ENCODE peak calls at places on chromosome 16, in five cellular contexts. One of them, this sample, is unnamed. For H3K9me3, the result is how much of the 10 kb centered on the place peaks cover.

GRCh38 chr16:25464058-25464457 is 206.4 kb upstream of the ZKSCAN2 start:
- DNase-seq in GM12878: no peak
- DNase-seq in HCT116: no peak
- DNase-seq in K562: no peak
- DNase-seq in HepG2: no peak
- DNase-seq in this sample: no peak

GRCh38 chr16:81632392-81633146 is 146.5 kb upstream of the PLCG2 start:
- DNase-seq in GM12878: no peak
- DNase-seq in HCT116: peak
- DNase-seq in K562: peak
- DNase-seq in HepG2: no peak
- DNase-seq in this sample: no peak

GRCh38 chr16:54135361-54136275 is 151.0 kb downstream of the IRX3 start:
- DNase-seq in GM12878: no peak
- DNase-seq in HCT116: no peak
- DNase-seq in K562: no peak
- DNase-seq in HepG2: no peak
- DNase-seq in this sample: no peak

GRCh38 chr16:58027341-58028167 is 2.0 kb downstream of the MMP15 start:
- DNase-seq in GM12878: no peak
- DNase-seq in HCT116: peak
- DNase-seq in K562: peak
- DNase-seq in HepG2: peak
- DNase-seq in this sample: peak

GRCh38 chr16:69701866-69702265 is 24.5 kb downstream of the NQO1 start:
- DNase-seq in GM12878: no peak
- DNase-seq in HCT116: no peak
- DNase-seq in K562: no peak
- DNase-seq in HepG2: no peak
- DNase-seq in this sample: no peak

GRCh38 chr16:70466812-70467090 is 12.4 kb downstream of the FCSK start:
- DNase-seq in GM12878: no peak
- DNase-seq in HCT116: no peak
- DNase-seq in K562: no peak
- DNase-seq in HepG2: no peak
- DNase-seq in this sample: no peak

GRCh38 chr16:75317101-75317522 is 65.7 kb upstream of the BCAR1 start:
- DNase-seq in GM12878: no peak
- DNase-seq in HCT116: no peak
- DNase-seq in K562: no peak
- DNase-seq in HepG2: no peak
- DNase-seq in this sample: no peak

GRCh38 chr16:28477311-28477920 is 5.3 kb upstream of the NPIPB7 start:
- DNase-seq in GM12878: no peak
- DNase-seq in HCT116: no peak
- DNase-seq in K562: no peak
- DNase-seq in HepG2: no peak
- DNase-seq in this sample: no peak

GRCh38 chr16:81863630-81864352 is 84.7 kb downstream of the PLCG2 start:
- DNase-seq in GM12878: peak
- DNase-seq in HCT116: no peak
- DNase-seq in K562: no peak
- DNase-seq in HepG2: no peak
- DNase-seq in this sample: no peak

GRCh38 chr16:88804552-88805339 is 1.2 kb downstream of the CDT1 start:
- DNase-seq in GM12878: no peak
- DNase-seq in HCT116: no peak
- DNase-seq in K562: peak
- DNase-seq in HepG2: peak
- DNase-seq in this sample: peak

GRCh38 chr16:59259964-59260348 is 525.8 kb upstream of the GOT2 start:
- DNase-seq in GM12878: no peak
- DNase-seq in HCT116: no peak
- DNase-seq in K562: no peak
- DNase-seq in HepG2: no peak
- DNase-seq in this sample: no peak

GRCh38 chr16:2879854-2880508 is 3.0 kb upstream of the FLYWCH2 start:
- DNase-seq in GM12878: no peak
- DNase-seq in HCT116: no peak
- DNase-seq in K562: no peak
- DNase-seq in HepG2: no peak
- DNase-seq in this sample: no peak

GRCh38 chr16:74275031-74275636 is 21.5 kb upstream of the PSMD7 start:
- DNase-seq in GM12878: no peak
- DNase-seq in HCT116: peak
- DNase-seq in K562: peak
- DNase-seq in HepG2: no peak
- DNase-seq in this sample: peak

GRCh38 chr16:17832738-17833137 is 362.0 kb upstream of the XYLT1 start:
- DNase-seq in GM12878: no peak
- DNase-seq in HCT116: no peak
- DNase-seq in K562: no peak
- DNase-seq in HepG2: no peak
- DNase-seq in this sample: no peak

DNA sequence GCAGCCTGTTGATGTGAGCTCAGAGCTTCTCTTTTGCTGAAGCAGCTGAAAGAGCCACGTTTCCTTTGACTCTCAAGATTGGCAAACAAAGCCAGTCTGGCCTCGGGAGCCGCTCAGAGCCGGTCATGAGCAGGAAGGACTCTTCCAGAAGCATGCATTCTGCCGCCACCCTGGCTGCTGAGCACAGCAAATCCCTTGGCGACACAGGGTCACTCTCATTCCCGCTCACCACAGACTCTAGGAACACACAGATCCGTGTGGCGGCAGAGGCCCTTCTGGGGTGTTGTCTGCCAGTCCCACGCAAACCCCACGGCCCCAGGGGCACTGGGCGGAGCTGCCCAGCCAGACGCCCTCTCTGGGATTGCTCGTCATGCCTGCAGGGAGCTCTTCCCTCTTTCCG is 157.0 kb downstream of the C16orf95 start:
- DNase-seq in GM12878: no peak
- DNase-seq in HCT116: no peak
- DNase-seq in K562: no peak
- DNase-seq in HepG2: no peak
- DNase-seq in this sample: no peak
- H3K9me3 ChIP-seq in GM12878: under half
- H3K9me3 ChIP-seq in HCT116: under half
- H3K9me3 ChIP-seq in K562: under half
- H3K9me3 ChIP-seq in HepG2: under half
- H3K9me3 ChIP-seq in this sample: under half

GRCh38 chr16:24036614-24037013 is 200.8 kb downstream of the PRKCB start:
- DNase-seq in GM12878: no peak
- DNase-seq in HCT116: peak
- DNase-seq in K562: peak
- DNase-seq in HepG2: peak
- DNase-seq in this sample: peak
- TF ChIP-seq ZBTB33 in GM12878: no peak
- TF ChIP-seq ZBTB33 in HCT116: no peak
- TF ChIP-seq ZBTB33 in K562: no peak
- TF ChIP-seq ZBTB33 in HepG2: no peak
- TF ChIP-seq ZBTB33 in this sample: no peak

DNA sequence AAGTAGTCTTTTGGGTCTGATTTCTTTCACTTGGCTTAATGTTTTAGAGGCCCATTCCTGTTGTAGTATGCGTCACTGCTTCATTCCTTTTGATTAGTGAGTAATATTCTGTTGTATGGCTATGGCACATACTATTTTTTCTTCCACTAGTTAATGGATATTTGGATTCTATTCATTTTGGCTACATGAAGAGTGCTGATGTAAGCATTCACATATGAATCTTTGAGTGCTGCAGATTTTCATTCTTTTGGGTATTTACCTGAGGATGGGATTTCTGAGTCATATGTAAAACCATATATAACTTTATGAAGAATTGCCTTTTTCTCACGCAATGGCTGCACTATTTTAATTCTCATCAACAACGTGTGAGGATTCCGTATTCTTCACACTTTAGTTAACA is 113.6 kb downstream of the AHSP start:
- DNase-seq in GM12878: no peak
- DNase-seq in HCT116: no peak
- DNase-seq in K562: no peak
- DNase-seq in HepG2: no peak
- DNase-seq in this sample: no peak
- H3K9me3 ChIP-seq in GM12878: under half
- H3K9me3 ChIP-seq in HCT116: under half
- H3K9me3 ChIP-seq in K562: under half
- H3K9me3 ChIP-seq in HepG2: under half
- H3K9me3 ChIP-seq in this sample: under half

GRCh38 chr16:87099001-87099740 is 218.0 kb downstream of the C16orf95 start:
- DNase-seq in GM12878: no peak
- DNase-seq in HCT116: no peak
- DNase-seq in K562: no peak
- DNase-seq in HepG2: no peak
- DNase-seq in this sample: no peak
- TF ChIP-seq ZBTB33 in GM12878: no peak
- TF ChIP-seq ZBTB33 in HCT116: no peak
- TF ChIP-seq ZBTB33 in K562: no peak
- TF ChIP-seq ZBTB33 in HepG2: no peak
- TF ChIP-seq ZBTB33 in this sample: no peak

DNA sequence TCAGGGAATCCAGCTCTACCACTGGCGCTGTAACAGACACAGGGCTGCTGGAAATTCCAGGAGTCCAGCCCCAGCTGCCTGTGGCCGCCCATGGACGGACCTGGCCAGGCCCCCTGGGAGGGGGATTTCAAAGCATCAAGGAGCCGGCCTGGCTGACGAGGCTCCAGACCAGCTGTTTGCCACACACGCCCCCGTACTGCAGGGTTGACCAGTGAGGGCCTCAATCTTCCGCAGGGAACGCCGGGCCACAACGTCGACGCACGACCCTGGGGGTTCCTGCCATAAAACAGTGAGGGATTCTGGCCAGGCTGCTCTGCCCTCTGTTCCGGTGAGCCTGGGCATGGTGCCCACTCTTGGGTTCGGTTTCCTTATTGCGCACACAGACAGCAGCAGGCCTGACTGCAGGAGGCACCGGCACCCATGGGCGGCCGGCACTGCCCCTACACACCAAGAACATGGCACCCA is 3.7 kb downstream of the LMF1 start:
- DNase-seq in GM12878: no peak
- DNase-seq in HCT116: no peak
- DNase-seq in K562: no peak
- DNase-seq in HepG2: no peak
- DNase-seq in this sample: no peak
- H3K9me3 ChIP-seq in GM12878: under half
- H3K9me3 ChIP-seq in HCT116: under half
- H3K9me3 ChIP-seq in K562: under half
- H3K9me3 ChIP-seq in HepG2: under half
- H3K9me3 ChIP-seq in this sample: under half

GRCh38 chr16:66945939-66946338 is 10.6 kb downstream of the CES2 start:
- DNase-seq in GM12878: no peak
- DNase-seq in HCT116: no peak
- DNase-seq in K562: no peak
- DNase-seq in HepG2: no peak
- DNase-seq in this sample: no peak

GRCh38 chr16:66946974-66947301 is 11.6 kb downstream of the CES2 start:
- DNase-seq in GM12878: no peak
- DNase-seq in HCT116: no peak
- DNase-seq in K562: no peak
- DNase-seq in HepG2: no peak
- DNase-seq in this sample: no peak

GRCh38 chr16:66947302-66948033 is 12.2 kb downstream of the CES2 start:
- DNase-seq in GM12878: peak
- DNase-seq in HCT116: peak
- DNase-seq in K562: peak
- DNase-seq in HepG2: peak
- DNase-seq in this sample: peak

GRCh38 chr16:66948034-66948821 is 12.8 kb upstream of the CES3 start:
- DNase-seq in GM12878: no peak
- DNase-seq in HCT116: no peak
- DNase-seq in K562: no peak
- DNase-seq in HepG2: no peak
- DNase-seq in this sample: no peak

DNA sequence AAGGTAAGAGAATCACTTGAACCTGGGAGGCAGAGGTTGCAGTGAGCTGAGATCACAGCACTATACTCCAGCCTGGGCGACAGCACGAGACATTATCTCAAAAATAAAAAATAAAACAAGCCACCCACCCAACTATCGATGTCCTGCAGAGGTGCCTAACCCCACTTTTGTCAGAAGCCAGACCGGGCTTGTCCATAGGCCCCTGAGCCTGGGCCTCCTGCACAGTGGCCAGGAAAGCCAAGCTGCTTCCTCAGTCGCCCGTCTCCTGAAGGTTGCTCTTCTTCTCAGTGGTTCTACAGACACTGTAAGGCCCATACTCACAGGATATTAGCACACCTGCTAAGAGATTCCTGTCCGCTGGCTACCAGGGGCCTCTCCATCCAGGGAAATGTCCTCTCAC is 11.2 kb downstream of the CES2 start:
- DNase-seq in GM12878: no peak
- DNase-seq in HCT116: no peak
- DNase-seq in K562: no peak
- DNase-seq in HepG2: no peak
- DNase-seq in this sample: no peak
- TF ChIP-seq ZBTB33 in GM12878: no peak
- TF ChIP-seq ZBTB33 in HCT116: no peak
- TF ChIP-seq ZBTB33 in K562: no peak
- TF ChIP-seq ZBTB33 in HepG2: no peak
- TF ChIP-seq ZBTB33 in this sample: no peak

GRCh38 chr16:86022381-86022960 is 123.5 kb downstream of the IRF8 start:
- DNase-seq in GM12878: no peak
- DNase-seq in HCT116: no peak
- DNase-seq in K562: no peak
- DNase-seq in HepG2: no peak
- DNase-seq in this sample: no peak
- H3K9me3 ChIP-seq in GM12878: under half
- H3K9me3 ChIP-seq in HCT116: under half
- H3K9me3 ChIP-seq in K562: under half
- H3K9me3 ChIP-seq in HepG2: under half
- H3K9me3 ChIP-seq in this sample: under half

DNA sequence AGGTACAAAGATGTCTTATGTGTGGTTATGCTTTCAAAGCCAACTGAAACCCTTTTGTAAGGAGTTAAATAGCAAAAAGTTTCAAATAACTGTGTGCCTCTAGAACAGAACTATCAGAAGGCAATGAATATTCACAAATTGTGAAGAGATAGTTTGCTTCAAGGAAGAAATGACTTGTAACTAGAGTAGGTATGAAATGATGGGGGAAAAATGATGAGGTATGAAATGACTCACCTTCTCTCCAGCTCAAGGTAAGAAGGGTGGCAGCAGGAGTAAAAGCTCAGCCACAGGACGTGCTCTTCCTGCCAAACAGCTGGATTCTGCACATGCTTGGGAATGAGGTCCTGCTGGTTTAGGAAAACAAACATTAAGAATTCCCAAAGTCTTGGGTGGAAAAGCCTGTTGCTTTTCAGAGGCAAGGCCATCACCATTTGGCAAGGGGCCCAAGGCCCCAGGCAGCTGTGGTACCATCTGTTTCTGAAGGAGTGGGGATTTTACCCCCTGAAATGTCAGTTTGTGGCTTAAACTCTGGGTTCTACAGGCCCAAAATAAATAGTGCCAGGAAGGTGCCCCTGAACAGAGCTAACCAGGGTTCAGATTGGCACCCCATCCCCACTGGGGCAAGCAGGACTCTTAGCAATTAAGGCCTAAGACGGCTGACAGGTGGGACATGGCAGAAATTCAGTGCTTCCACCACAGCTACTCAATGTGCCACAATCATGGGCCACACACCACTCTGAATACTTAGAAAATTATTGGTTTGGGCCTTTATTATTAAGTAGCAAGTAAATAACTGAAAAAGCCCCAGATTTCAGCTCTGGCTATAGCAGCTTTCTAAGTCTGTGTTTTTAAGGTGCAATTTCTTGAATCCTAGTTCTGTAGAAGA is 13.3 kb downstream of the HERPUD1 start:
- DNase-seq in GM12878: peak
- DNase-seq in HCT116: no peak
- DNase-seq in K562: no peak
- DNase-seq in HepG2: no peak
- DNase-seq in this sample: no peak
- TF ChIP-seq ZBTB33 in GM12878: no peak
- TF ChIP-seq ZBTB33 in HCT116: no peak
- TF ChIP-seq ZBTB33 in K562: no peak
- TF ChIP-seq ZBTB33 in HepG2: no peak
- TF ChIP-seq ZBTB33 in this sample: no peak

This sample was measured in SK-N-SH.